ENCODE peak calls at places on chromosomes 16 and 17, in four cellular contexts. X, U, Y and C are unnamed samples.

GRCh38 chr16:72501739-72502653 is 330.0 kb upstream of the PMFBP1 start:
- DNase-seq in X (peak), U (peak), Y (peak), C (peak)

GRCh38 chr16:84928679-84929420 is 82.5 kb downstream of the ZDHHC7 start:
- DNase-seq in X (no peak), U (peak), Y (no peak), C (no peak)

GRCh38 chr17:73958453-73958852 is 245.0 kb upstream of the RPL38 start:
- DNase-seq in X (no peak), U (no peak), Y (no peak), C (no peak)

GRCh38 chr17:37399404-37399803 is 7.2 kb downstream of the ACACA start:
- DNase-seq in X (no peak), U (no peak), Y (peak), C (peak)

GRCh38 chr16:11401161-11402050 is 56.1 kb downstream of the RMI2 start:
- DNase-seq in X (no peak), U (no peak), Y (no peak), C (no peak)

GRCh38 chr16:74936902-74937560 is 47.9 kb downstream of the WDR59 start:
- DNase-seq in X (peak), U (peak), Y (peak), C (no peak)

GRCh38 chr17:44314869-44315661 is 6.7 kb downstream of the RUNDC3A start:
- DNase-seq in X (no peak), U (no peak), Y (no peak), C (peak)

GRCh38 chr17:55187371-55187770 is 77.4 kb upstream of the HLF start:
- DNase-seq in X (no peak), U (no peak), Y (no peak), C (peak)

GRCh38 chr17:57284984-57285646 is 28.8 kb downstream of the MSI2 start:
- DNase-seq in X (peak), U (no peak), Y (no peak), C (no peak)

GRCh38 chr16:9946022-9946720 is 236.1 kb downstream of the GRIN2A start:
- DNase-seq in X (no peak), U (no peak), Y (no peak), C (no peak)

GRCh38 chr17:70365098-70365583 is 195.8 kb downstream of the KCNJ2 start:
- DNase-seq in X (no peak), U (peak), Y (no peak), C (no peak)

GRCh38 chr16:66164581-66164980 is 201.9 kb upstream of the CDH5 start:
- DNase-seq in X (no peak), U (no peak), Y (no peak), C (no peak)

GRCh38 chr17:57713140-57713539 is 32.0 kb downstream of the CCDC182 start:
- DNase-seq in X (no peak), U (no peak), Y (no peak), C (no peak)

GRCh38 chr16:53511403-53512280 is 8.6 kb upstream of the AKTIP start:
- DNase-seq in X (no peak), U (no peak), Y (peak), C (peak)

GRCh38 chr16:68995011-68995504 is 110.4 kb upstream of the HAS3 start:
- DNase-seq in X (no peak), U (peak), Y (peak), C (peak)

GRCh38 chr16:53502331-53503269 is at the start of gene AKTIP:
- DNase-seq in X (no peak), U (peak), Y (peak), C (peak)

GRCh38 chr16:83031524-83031923 is 404.8 kb downstream of the CDH13 start:
- DNase-seq in X (no peak), U (no peak), Y (no peak), C (no peak)

GRCh38 chr16:11105038-11105903 is 150.7 kb downstream of the SOCS1 start:
- DNase-seq in X (peak), U (peak), Y (no peak), C (peak)

GRCh38 chr17:1398900-1399299 is 1.1 kb downstream of the YWHAE start:
- DNase-seq in X (no peak), U (peak), Y (peak), C (peak)

GRCh38 chr17:28643979-28644781 is 778 bp downstream of the BLTP2 start:
- DNase-seq in X (peak), U (peak), Y (peak), C (peak)

GRCh38 chr16:6837722-6838121 is 494.9 kb upstream of the RBFOX1 start:
- DNase-seq in X (no peak), U (no peak), Y (no peak), C (no peak)

GRCh38 chr17:68326681-68327080 is 35.4 kb downstream of the ARSG start:
- DNase-seq in X (no peak), U (no peak), Y (no peak), C (no peak)

GRCh38 chr16:54176376-54176901 is 110.1 kb downstream of the IRX3 start:
- DNase-seq in X (no peak), U (peak), Y (peak), C (no peak)

GRCh38 chr17:74605361-74605760 is 13.3 kb upstream of the CD300LD start:
- DNase-seq in X (no peak), U (peak), Y (no peak), C (peak)

GRCh38 chr16:10575506-10576130 is 4.8 kb downstream of the EMP2 start:
- DNase-seq in X (no peak), U (no peak), Y (no peak), C (no peak)

GRCh38 chr17:40671282-40671681 is 6.3 kb upstream of the KRT222 start:
- DNase-seq in X (no peak), U (no peak), Y (peak), C (no peak)

GRCh38 chr17:73013816-73014663 is 78.4 kb downstream of the SLC39A11 start:
- DNase-seq in X (no peak), U (peak), Y (no peak), C (no peak)

GRCh38 chr16:25713785-25714570 is 22.2 kb downstream of the HS3ST4 start:
- DNase-seq in X (no peak), U (no peak), Y (no peak), C (no peak)

GRCh38 chr17:15883617-15884111 is 61.3 kb upstream of the ADORA2B start:
- DNase-seq in X (no peak), U (peak), Y (no peak), C (no peak)

GRCh38 chr16:49620158-49620867 is 235.6 kb downstream of the ZNF423 start:
- DNase-seq in X (no peak), U (peak), Y (peak), C (peak)

GRCh38 chr17:55394357-55395021 is 27.1 kb downstream of the MMD start:
- DNase-seq in X (no peak), U (no peak), Y (no peak), C (no peak)

GRCh38 chr16:52751035-52751434 is 204.1 kb upstream of the TOX3 start:
- DNase-seq in X (no peak), U (no peak), Y (no peak), C (no peak)

GRCh38 chr17:68302066-68302564 is 10.8 kb downstream of the ARSG start:
- DNase-seq in X (no peak), U (no peak), Y (peak), C (peak)